ENCODE peak calls at places on chromosomes 1 and 21, in six cellular contexts. One of them, this sample, is unnamed.

GRCh38 chr1:196698993-196699392 is 47.1 kb downstream of the CFH start:
- DNase-seq in epithelial cell of proximal tubule: no peak
- DNase-seq in HFF-Myc: no peak
- DNase-seq in neural progenitor cell: no peak
- DNase-seq in lower leg skin: no peak
- DNase-seq in A549: no peak
- DNase-seq in this sample: no peak

GRCh38 chr21:45980697-45981096 is 873 bp upstream of the COL6A1 start:
- DNase-seq in HFF-Myc: no peak
- DNase-seq in epithelial cell of proximal tubule: no peak
- DNase-seq in A549: no peak
- DNase-seq in lower leg skin: no peak
- DNase-seq in neural progenitor cell: no peak
- DNase-seq in this sample: no peak

GRCh38 chr1:151881479-151881878 is 27.8 kb downstream of the THEM4 start:
- DNase-seq in lower leg skin: no peak
- DNase-seq in epithelial cell of proximal tubule: no peak
- DNase-seq in A549: no peak
- DNase-seq in neural progenitor cell: no peak
- DNase-seq in HFF-Myc: no peak
- DNase-seq in this sample: no peak

GRCh38 chr1:186220911-186221310 is 154.1 kb downstream of the TPR start:
- DNase-seq in HFF-Myc: no peak
- DNase-seq in lower leg skin: no peak
- DNase-seq in neural progenitor cell: no peak
- DNase-seq in A549: no peak
- DNase-seq in epithelial cell of proximal tubule: no peak
- DNase-seq in this sample: no peak

GRCh38 chr1:160097196-160097910 is 1.1 kb downstream of the IGSF8 start:
- DNase-seq in epithelial cell of proximal tubule: no peak
- DNase-seq in HFF-Myc: no peak
- DNase-seq in neural progenitor cell: no peak
- DNase-seq in A549: no peak
- DNase-seq in lower leg skin: no peak
- DNase-seq in this sample: no peak

GRCh38 chr1:100734716-100735115 is 15.2 kb downstream of the VCAM1 start:
- DNase-seq in A549: no peak
- DNase-seq in lower leg skin: no peak
- DNase-seq in HFF-Myc: peak
- DNase-seq in epithelial cell of proximal tubule: peak
- DNase-seq in neural progenitor cell: no peak
- DNase-seq in this sample: peak

GRCh38 chr21:45889961-45890360 is 91.6 kb upstream of the COL6A1 start:
- DNase-seq in epithelial cell of proximal tubule: no peak
- DNase-seq in lower leg skin: no peak
- DNase-seq in HFF-Myc: no peak
- DNase-seq in neural progenitor cell: peak
- DNase-seq in A549: no peak
- DNase-seq in this sample: no peak

GRCh38 chr21:44368711-44369446 is 15.5 kb downstream of the TRPM2 start:
- DNase-seq in neural progenitor cell: peak
- DNase-seq in A549: peak
- DNase-seq in HFF-Myc: no peak
- DNase-seq in epithelial cell of proximal tubule: no peak
- DNase-seq in lower leg skin: no peak
- DNase-seq in this sample: no peak

GRCh38 chr1:195495720-195496635 is 1112.3 kb downstream of the KCNT2 start:
- DNase-seq in HFF-Myc: no peak
- DNase-seq in A549: no peak
- DNase-seq in neural progenitor cell: peak
- DNase-seq in lower leg skin: no peak
- DNase-seq in epithelial cell of proximal tubule: no peak
- DNase-seq in this sample: no peak

GRCh38 chr1:9841460-9841859 is 17.7 kb upstream of the CLSTN1 start:
- DNase-seq in epithelial cell of proximal tubule: no peak
- DNase-seq in A549: no peak
- DNase-seq in neural progenitor cell: no peak
- DNase-seq in HFF-Myc: no peak
- DNase-seq in lower leg skin: no peak
- DNase-seq in this sample: no peak

GRCh38 chr1:21537511-21537931 is 28.3 kb downstream of the ALPL start:
- DNase-seq in HFF-Myc: no peak
- DNase-seq in epithelial cell of proximal tubule: peak
- DNase-seq in lower leg skin: no peak
- DNase-seq in neural progenitor cell: no peak
- DNase-seq in A549: no peak
- DNase-seq in this sample: no peak

GRCh38 chr1:223710179-223711133 is 1.9 kb upstream of the CAPN2 start:
- DNase-seq in lower leg skin: no peak
- DNase-seq in HFF-Myc: no peak
- DNase-seq in A549: no peak
- DNase-seq in epithelial cell of proximal tubule: no peak
- DNase-seq in neural progenitor cell: no peak
- DNase-seq in this sample: no peak

GRCh38 chr1:178714453-178714852 is 10.6 kb upstream of the RALGPS2 start:
- DNase-seq in neural progenitor cell: no peak
- DNase-seq in lower leg skin: no peak
- DNase-seq in HFF-Myc: no peak
- DNase-seq in epithelial cell of proximal tubule: no peak
- DNase-seq in A549: no peak
- DNase-seq in this sample: no peak

GRCh38 chr1:201894343-201895119 is 5.8 kb downstream of the SHISA4 start:
- DNase-seq in lower leg skin: no peak
- DNase-seq in HFF-Myc: no peak
- DNase-seq in neural progenitor cell: no peak
- DNase-seq in epithelial cell of proximal tubule: no peak
- DNase-seq in A549: no peak
- DNase-seq in this sample: no peak

GRCh38 chr1:203322480-203323179 is 17.3 kb downstream of the BTG2 start:
- DNase-seq in epithelial cell of proximal tubule: no peak
- DNase-seq in neural progenitor cell: no peak
- DNase-seq in A549: no peak
- DNase-seq in lower leg skin: peak
- DNase-seq in HFF-Myc: no peak
- DNase-seq in this sample: no peak

GRCh38 chr1:158095737-158096335 is 84.9 kb upstream of the CD1D start:
- DNase-seq in epithelial cell of proximal tubule: no peak
- DNase-seq in neural progenitor cell: peak
- DNase-seq in A549: peak
- DNase-seq in lower leg skin: no peak
- DNase-seq in HFF-Myc: no peak
- DNase-seq in this sample: no peak

GRCh38 chr21:42164064-42164789 is 54.7 kb upstream of the ABCG1 start:
- DNase-seq in A549: no peak
- DNase-seq in lower leg skin: peak
- DNase-seq in HFF-Myc: no peak
- DNase-seq in epithelial cell of proximal tubule: no peak
- DNase-seq in neural progenitor cell: peak
- DNase-seq in this sample: no peak

GRCh38 chr21:27371688-27372331 is 404.9 kb upstream of the ADAMTS5 start:
- DNase-seq in A549: no peak
- DNase-seq in lower leg skin: no peak
- DNase-seq in neural progenitor cell: no peak
- DNase-seq in epithelial cell of proximal tubule: no peak
- DNase-seq in HFF-Myc: no peak
- DNase-seq in this sample: no peak

GRCh38 chr1:233732206-233732605 is 118.3 kb downstream of the KCNK1 start:
- DNase-seq in HFF-Myc: no peak
- DNase-seq in A549: no peak
- DNase-seq in neural progenitor cell: no peak
- DNase-seq in lower leg skin: no peak
- DNase-seq in epithelial cell of proximal tubule: no peak
- DNase-seq in this sample: no peak

GRCh38 chr1:175313672-175314225 is 121.2 kb upstream of the KIAA0040 start:
- DNase-seq in A549: no peak
- DNase-seq in lower leg skin: no peak
- DNase-seq in HFF-Myc: no peak
- DNase-seq in neural progenitor cell: no peak
- DNase-seq in epithelial cell of proximal tubule: no peak
- DNase-seq in this sample: no peak

GRCh38 chr1:66217021-66217420 is 316.9 kb upstream of the SGIP1 start:
- DNase-seq in HFF-Myc: no peak
- DNase-seq in lower leg skin: no peak
- DNase-seq in neural progenitor cell: no peak
- DNase-seq in epithelial cell of proximal tubule: no peak
- DNase-seq in A549: peak
- DNase-seq in this sample: no peak

GRCh38 chr1:214617246-214617645 is 14.3 kb downstream of the CENPF start:
- DNase-seq in epithelial cell of proximal tubule: no peak
- DNase-seq in A549: no peak
- DNase-seq in neural progenitor cell: no peak
- DNase-seq in HFF-Myc: no peak
- DNase-seq in lower leg skin: no peak
- DNase-seq in this sample: no peak

GRCh38 chr1:28087614-28088167 is 719 bp downstream of the EYA3 start:
- DNase-seq in epithelial cell of proximal tubule: no peak
- DNase-seq in A549: no peak
- DNase-seq in lower leg skin: no peak
- DNase-seq in neural progenitor cell: peak
- DNase-seq in HFF-Myc: no peak
- DNase-seq in this sample: no peak

GRCh38 chr1:196403803-196404690 is 204.2 kb downstream of the KCNT2 start:
- DNase-seq in epithelial cell of proximal tubule: no peak
- DNase-seq in A549: no peak
- DNase-seq in neural progenitor cell: no peak
- DNase-seq in lower leg skin: no peak
- DNase-seq in HFF-Myc: no peak
- DNase-seq in this sample: peak

GRCh38 chr1:205077158-205077933 is 6.9 kb downstream of the TMEM81 start:
- DNase-seq in epithelial cell of proximal tubule: no peak
- DNase-seq in HFF-Myc: no peak
- DNase-seq in lower leg skin: no peak
- DNase-seq in A549: no peak
- DNase-seq in neural progenitor cell: no peak
- DNase-seq in this sample: no peak

DNA sequence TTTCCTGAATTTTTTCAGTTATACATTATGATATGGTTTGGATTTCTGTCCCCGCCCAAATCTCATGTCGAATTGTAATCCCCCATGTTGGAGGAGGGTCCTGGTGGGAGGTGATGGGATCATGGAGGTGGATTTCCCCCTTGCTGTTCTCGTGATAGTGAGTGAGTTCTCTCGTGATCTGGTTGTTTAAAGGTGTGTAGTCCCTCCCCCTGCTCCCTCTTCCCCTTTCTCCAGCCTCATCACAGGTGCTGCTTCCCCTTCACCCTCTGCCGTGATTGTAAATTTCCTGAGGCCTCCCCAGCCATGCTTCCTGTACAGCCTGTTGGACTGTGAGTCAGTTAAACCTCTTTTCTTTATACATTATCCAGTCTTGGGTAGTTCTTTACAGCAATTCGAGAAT is 93.2 kb upstream of the HNRNPU start:
- DNase-seq in A549: no peak
- DNase-seq in HFF-Myc: no peak
- DNase-seq in epithelial cell of proximal tubule: no peak
- DNase-seq in neural progenitor cell: no peak
- DNase-seq in lower leg skin: no peak
- DNase-seq in this sample: no peak
- H3K4me3 ChIP-seq in A549: no peak
- H3K4me3 ChIP-seq in HFF-Myc: no peak
- H3K4me3 ChIP-seq in epithelial cell of proximal tubule: no peak
- H3K4me3 ChIP-seq in neural progenitor cell: no peak
- H3K4me3 ChIP-seq in lower leg skin: no peak
- H3K4me3 ChIP-seq in this sample: no peak

GRCh38 chr1:20486457-20487235 is 636 bp upstream of the CAMK2N1 start:
- DNase-seq in epithelial cell of proximal tubule: no peak
- DNase-seq in A549: peak
- DNase-seq in neural progenitor cell: peak
- DNase-seq in HFF-Myc: no peak
- DNase-seq in lower leg skin: no peak
- DNase-seq in this sample: no peak
- H3K4me3 ChIP-seq in epithelial cell of proximal tubule: peak
- H3K4me3 ChIP-seq in A549: peak
- H3K4me3 ChIP-seq in neural progenitor cell: peak
- H3K4me3 ChIP-seq in HFF-Myc: peak
- H3K4me3 ChIP-seq in lower leg skin: peak
- H3K4me3 ChIP-seq in this sample: peak

DNA sequence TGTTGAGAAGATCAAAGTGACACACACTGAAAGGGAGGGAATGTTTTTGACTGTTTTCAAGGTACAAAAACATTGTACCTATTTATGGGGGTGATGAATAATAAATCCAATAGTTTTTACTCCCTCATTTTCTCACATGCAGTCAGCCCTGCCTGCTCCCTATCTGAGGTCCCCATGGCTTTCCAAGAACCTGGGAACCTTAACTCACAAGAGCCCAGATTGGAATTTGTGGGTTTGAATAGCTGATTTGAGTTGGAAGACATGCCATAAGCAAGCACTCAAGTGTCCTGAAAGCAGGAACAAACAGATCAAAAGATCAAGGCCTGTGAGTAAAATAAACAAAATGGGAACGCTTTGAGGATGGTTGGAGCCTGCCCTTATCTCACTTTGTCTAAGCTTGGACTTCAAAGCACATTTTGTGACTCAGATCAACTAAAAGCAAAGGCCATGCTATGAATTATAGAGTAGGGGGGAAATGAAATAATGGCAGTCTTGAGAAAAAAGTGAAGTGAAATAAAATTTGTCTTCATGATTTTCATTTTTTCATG is 136.6 kb downstream of the LYPLAL1 start:
- DNase-seq in lower leg skin: no peak
- DNase-seq in HFF-Myc: no peak
- DNase-seq in neural progenitor cell: no peak
- DNase-seq in A549: no peak
- DNase-seq in epithelial cell of proximal tubule: no peak
- DNase-seq in this sample: no peak
- H3K4me3 ChIP-seq in lower leg skin: no peak
- H3K4me3 ChIP-seq in HFF-Myc: no peak
- H3K4me3 ChIP-seq in neural progenitor cell: no peak
- H3K4me3 ChIP-seq in A549: no peak
- H3K4me3 ChIP-seq in epithelial cell of proximal tubule: no peak
- H3K4me3 ChIP-seq in this sample: no peak

GRCh38 chr1:165768513-165769394 is at the start of gene TMCO1:
- DNase-seq in neural progenitor cell: peak
- DNase-seq in HFF-Myc: peak
- DNase-seq in lower leg skin: peak
- DNase-seq in A549: peak
- DNase-seq in epithelial cell of proximal tubule: peak
- DNase-seq in this sample: peak

GRCh38 chr1:165772739-165773138 is 4.1 kb upstream of the TMCO1 start:
- DNase-seq in lower leg skin: no peak
- DNase-seq in HFF-Myc: no peak
- DNase-seq in neural progenitor cell: no peak
- DNase-seq in epithelial cell of proximal tubule: no peak
- DNase-seq in A549: no peak
- DNase-seq in this sample: no peak

DNA sequence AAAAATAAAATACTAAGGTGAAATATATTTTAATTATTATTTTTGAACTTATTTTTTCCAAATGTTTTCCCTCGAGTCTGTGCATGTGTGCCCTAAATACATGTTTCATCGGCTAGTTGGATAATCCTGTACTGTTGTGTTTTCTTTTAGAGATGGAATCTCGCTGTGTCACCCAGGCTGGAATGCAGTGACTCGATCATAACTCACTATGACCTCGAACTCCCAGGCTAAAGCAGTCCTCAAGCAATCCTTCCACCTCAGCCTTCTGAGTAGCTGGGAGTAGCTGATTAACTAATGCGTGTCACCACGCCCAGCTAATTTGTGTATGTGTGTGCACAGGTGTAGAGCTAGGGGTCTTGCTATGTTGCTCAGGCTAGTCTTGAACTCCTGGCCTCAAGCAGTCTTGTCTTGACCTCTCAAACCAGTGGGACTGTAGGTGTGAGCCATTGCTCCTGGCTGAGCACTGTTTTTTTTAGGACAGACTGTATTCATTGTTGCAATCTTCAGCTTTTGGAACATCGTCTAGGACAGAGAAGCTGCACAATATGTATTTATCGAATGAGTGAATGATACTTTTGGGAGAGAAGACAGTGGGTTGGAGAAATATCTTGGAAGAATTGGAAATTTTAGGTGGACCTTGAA is 4.8 kb upstream of the TMCO1 start:
- DNase-seq in neural progenitor cell: no peak
- DNase-seq in lower leg skin: no peak
- DNase-seq in A549: no peak
- DNase-seq in epithelial cell of proximal tubule: peak
- DNase-seq in HFF-Myc: peak
- DNase-seq in this sample: no peak
- H3K4me3 ChIP-seq in neural progenitor cell: no peak
- H3K4me3 ChIP-seq in lower leg skin: no peak
- H3K4me3 ChIP-seq in A549: no peak
- H3K4me3 ChIP-seq in epithelial cell of proximal tubule: no peak
- H3K4me3 ChIP-seq in HFF-Myc: no peak
- H3K4me3 ChIP-seq in this sample: no peak

This sample was measured in astrocyte of the cerebellum.